ENCODE peak calls at places on chromosomes 7 and 10, in four cellular contexts. K is Calu3, T is IMR-90, M is NB4. V is an unnamed sample.

GRCh38 chr7:107953265-107953923 is 49.6 kb downstream of the LAMB1 start:
- DNase-seq in M (no peak), K (no peak), T (no peak), V (no peak)

GRCh38 chr10:102511562-102512274 is 7.9 kb downstream of the SUFU start:
- DNase-seq in M (peak; percentile 60), K (no peak), T (no peak), V (no peak)

GRCh38 chr10:133459454-133460207 is 5.9 kb downstream of the SCART1 start:
- DNase-seq in T (no peak), K (no peak), M (no peak), V (peak; percentile 13)

GRCh38 chr10:130227883-130228282 is 91.7 kb downstream of the GLRX3 start:
- DNase-seq in K (no peak), T (no peak), M (no peak), V (no peak)

GRCh38 chr10:101529720-101530553 is 58.1 kb downstream of the POLL start:
- DNase-seq in M (no peak), T (no peak), K (no peak), V (no peak)

GRCh38 chr7:88041583-88041982 is 107.5 kb downstream of the ADAM22 start:
- DNase-seq in M (no peak), K (no peak), T (no peak), V (no peak)

GRCh38 chr7:156778201-156778600 is 114.8 kb downstream of the LMBR1 start:
- DNase-seq in K (no peak), T (no peak), M (no peak), V (no peak)

GRCh38 chr10:117370205-117370604 is 5.0 kb downstream of the PDZD8 start:
- DNase-seq in K (no peak), M (no peak), T (peak; percentile 66), V (no peak)

GRCh38 chr10:79627075-79627474 is 16.3 kb downstream of the SFTPA1 start:
- DNase-seq in K (no peak), T (no peak), M (no peak), V (no peak)

GRCh38 chr7:149707448-149707886 is 65.9 kb downstream of the ZNF467 start:
- DNase-seq in K (no peak), T (no peak), M (peak; percentile 24), V (no peak)

GRCh38 chr7:102129636-102130370 is 156.9 kb upstream of the SH2B2 start:
- DNase-seq in M (no peak), T (no peak), K (no peak), V (no peak)

GRCh38 chr7:102128303-102128702 is 158.4 kb upstream of the SH2B2 start:
- DNase-seq in T (no peak), M (no peak), K (no peak), V (no peak)

GRCh38 chr7:102120666-102121065 is 166.0 kb upstream of the SH2B2 start:
- DNase-seq in T (no peak), M (no peak), K (no peak), V (no peak)

GRCh38 chr7:102122026-102122425 is 164.6 kb upstream of the SH2B2 start:
- DNase-seq in M (peak; percentile 75), T (peak; percentile 61), K (no peak), V (no peak)

GRCh38 chr7:102125127-102125561 is 161.5 kb upstream of the SH2B2 start:
- DNase-seq in K (no peak), M (no peak), T (peak; percentile 93), V (peak; percentile 84)
- TF ChIP-seq CTCF in K (no peak), M (no peak), T (peak; percentile 49), V (no peak)

DNA sequence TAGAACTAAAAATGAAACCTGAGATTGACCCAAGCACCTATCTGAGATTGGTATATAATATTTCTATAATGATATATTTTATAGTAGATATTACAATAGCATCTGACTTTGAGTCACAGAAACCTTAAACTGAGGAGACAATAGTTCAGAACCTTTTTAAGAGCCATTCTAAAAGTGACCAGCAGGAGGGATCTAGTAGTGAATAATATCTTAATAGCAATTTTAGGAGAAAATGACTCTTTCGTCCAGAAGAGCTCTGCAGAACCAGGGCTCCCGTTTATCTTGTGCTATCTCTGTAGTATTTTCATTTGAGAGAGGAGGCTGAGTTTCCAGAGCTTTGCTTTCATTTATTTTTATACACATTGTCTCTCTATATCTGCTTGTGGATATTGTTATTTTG is 68.1 kb downstream of the PODXL start:
- DNase-seq in K (no peak), T (no peak), M (no peak), V (no peak)
- TF ChIP-seq CTCF in K (no peak), T (peak; percentile 25), M (no peak), V (no peak)

GRCh38 chr7:40761757-40762342 is 627.0 kb downstream of the SUGCT start:
- DNase-seq in M (no peak), T (peak; percentile 24), K (no peak), V (no peak)
- TF ChIP-seq CTCF in M (no peak), T (peak; percentile 20), K (no peak), V (no peak)

DNA sequence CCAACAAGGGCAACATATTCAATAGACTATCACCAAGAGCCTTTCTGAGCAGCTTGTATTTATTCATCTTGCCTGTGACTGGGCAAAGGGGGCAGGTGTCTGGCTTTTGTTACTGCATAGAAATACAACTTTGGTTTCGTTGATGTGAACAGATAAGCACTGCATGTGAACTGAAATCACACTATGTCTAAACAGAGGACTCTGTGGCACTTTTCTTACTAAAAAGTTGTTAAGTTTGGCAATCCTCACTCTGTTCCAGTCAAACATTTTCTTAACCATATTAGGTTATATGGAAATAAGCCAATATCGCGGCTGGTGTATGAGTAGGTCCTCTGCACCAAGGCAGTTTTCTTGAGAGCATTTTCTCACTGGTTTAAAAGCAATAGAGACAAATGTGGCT is 48.5 kb downstream of the CALD1 start:
- DNase-seq in M (no peak), K (no peak), T (peak; percentile 84), V (no peak)
- TF ChIP-seq CTCF in M (no peak), K (no peak), T (no peak), V (no peak)

DNA sequence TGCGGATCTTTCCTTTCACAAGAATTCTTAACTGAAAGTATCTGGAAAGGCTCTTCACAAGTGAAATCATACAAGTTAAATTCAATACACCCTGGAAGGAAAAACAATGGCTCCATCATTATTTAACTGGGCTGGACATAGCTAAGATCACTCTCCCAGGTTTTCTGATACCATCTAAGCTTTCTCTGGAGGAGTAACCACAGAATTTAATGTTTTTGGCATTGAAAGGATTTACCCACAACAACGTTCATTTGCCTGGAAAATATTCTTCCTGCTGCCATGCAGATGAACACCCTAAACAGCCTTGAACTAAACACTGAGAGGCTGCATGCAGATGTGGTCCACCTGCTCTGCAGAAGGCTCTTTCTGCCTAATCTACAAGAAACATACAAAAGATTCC is 4.3 kb downstream of the NEBL start:
- DNase-seq in T (no peak), M (no peak), K (no peak), V (no peak)
- TF ChIP-seq CTCF in T (no peak), M (no peak), K (no peak), V (no peak)

GRCh38 chr7:122689346-122690109 is 9.4 kb downstream of the RNF133 start:
- DNase-seq in T (no peak), M (no peak), K (no peak), V (no peak)
- TF ChIP-seq CTCF in T (no peak), M (no peak), K (no peak), V (no peak)

DNA sequence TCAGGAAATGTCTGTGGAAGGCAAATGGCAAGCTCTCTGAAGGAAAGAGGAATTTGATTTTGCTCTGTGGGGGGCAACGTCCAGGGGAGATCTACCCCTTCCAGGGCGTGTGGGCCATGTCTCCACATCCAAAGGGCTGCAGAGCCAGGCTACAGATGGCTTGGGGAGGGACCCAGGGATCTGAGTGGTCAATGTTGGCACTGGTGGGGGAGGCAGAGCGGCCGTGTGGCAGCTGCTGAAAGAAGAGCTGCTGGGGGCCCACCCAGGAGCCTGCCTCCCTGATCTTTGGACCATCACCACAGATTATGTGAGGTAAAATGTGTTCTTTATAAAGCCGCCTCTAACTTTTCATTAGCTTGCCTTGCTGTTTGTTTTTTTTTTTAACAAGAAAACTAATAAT is 144.1 kb downstream of the HERPUD2 start:
- DNase-seq in M (no peak), T (no peak), K (no peak), V (no peak)
- TF ChIP-seq CTCF in M (no peak), T (no peak), K (no peak), V (no peak)

DNA sequence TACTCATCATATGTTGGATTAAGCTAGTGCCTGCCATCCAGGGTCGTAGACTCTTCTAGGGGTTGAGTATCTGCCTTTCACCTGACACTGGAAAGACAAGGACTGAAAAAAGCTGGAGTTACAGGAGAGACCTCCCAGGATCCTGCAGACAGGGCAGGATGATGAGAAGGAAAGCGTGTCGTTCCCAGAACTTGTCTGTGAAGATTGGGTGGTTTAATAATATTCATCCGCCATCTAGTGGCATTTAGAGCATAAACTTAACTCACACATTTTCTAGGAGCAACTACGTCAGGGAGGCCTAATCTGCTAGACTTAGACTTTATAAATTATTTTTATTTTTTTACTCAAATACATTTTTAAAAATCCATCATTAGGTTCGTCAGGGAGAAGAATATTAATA is 59.6 kb downstream of the ADRB1 start:
- DNase-seq in T (peak; percentile 67), K (no peak), M (peak; percentile 72), V (no peak)
- TF ChIP-seq CTCF in T (peak; percentile 74), K (peak; percentile 28), M (peak; percentile 31), V (peak; percentile 61)

GRCh38 chr7:126803060-126803665 is 449.6 kb downstream of the GRM8 start:
- DNase-seq in T (peak; percentile 51), K (peak; percentile 73), M (peak; percentile 75), V (peak; percentile 43)
- TF ChIP-seq CTCF in T (peak; percentile 59), K (peak; percentile 49), M (peak; percentile 72), V (peak; percentile 30)

GRCh38 chr10:71700735-71701368 is 18.7 kb downstream of the C10orf105 start:
- DNase-seq in K (no peak), M (no peak), T (no peak), V (no peak)

GRCh38 chr10:71704816-71705215 is 14.8 kb downstream of the C10orf105 start:
- DNase-seq in T (no peak), K (no peak), M (no peak), V (no peak)

GRCh38 chr10:71705582-71705981 is 14.0 kb downstream of the C10orf105 start:
- DNase-seq in T (no peak), K (no peak), M (no peak), V (no peak)

GRCh38 chr10:71701733-71702132 is 17.8 kb downstream of the C10orf105 start:
- DNase-seq in K (no peak), M (no peak), T (no peak), V (no peak)

DNA sequence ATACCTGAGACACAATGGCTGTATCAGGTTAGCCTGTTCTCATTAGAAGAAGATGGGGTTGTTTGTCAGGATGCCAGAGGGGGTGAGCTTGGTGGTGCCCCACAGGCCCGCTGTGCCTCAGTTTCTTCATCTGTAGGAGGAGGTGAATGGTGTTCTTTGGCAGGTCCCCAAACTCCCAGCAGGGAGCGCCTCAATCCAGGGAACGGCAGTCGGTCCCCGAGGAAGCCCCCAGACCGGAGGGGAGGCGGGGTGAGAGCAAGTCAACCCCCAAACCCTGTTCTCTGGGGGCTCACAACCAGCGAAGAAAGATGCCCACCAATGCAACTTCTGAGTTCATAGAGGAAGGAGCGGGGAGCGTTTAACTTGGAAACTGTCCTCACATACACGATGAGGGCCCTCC is 16.0 kb downstream of the C10orf105 start:
- DNase-seq in M (no peak), K (no peak), T (no peak), V (no peak)
- TF ChIP-seq CTCF in M (no peak), K (no peak), T (no peak), V (no peak)

V was measured in lung.